ENCODE peak calls at places on chromosomes 4 and X, in nine cellular contexts. N is Peyer's patch, G is HepG2, D is K562, O is NT2/D1, Z is mucosa of descending colon, C is neural progenitor cell, R is spleen, V is WERI-Rb-1. Y is an unnamed sample.

GRCh38 chr4:2336659-2337058 is 74.8 kb upstream of the MXD4 start:
- DNase-seq in C (no peak), N (no peak), O (no peak), V (no peak), R (peak; percentile 8), G (no peak), D (no peak), Z (no peak), Y (no peak)

GRCh38 chrX:3518870-3519269 is 172.4 kb upstream of the MXRA5 start:
- DNase-seq in C (no peak), D (no peak), R (no peak), V (no peak), O (no peak), N (no peak), Z (peak; percentile 14), G (peak; percentile 2), Y (peak; percentile 92)

GRCh38 chr4:23934223-23934622 is 44.4 kb upstream of the PPARGC1A start:
- DNase-seq in N (no peak), G (no peak), C (peak; percentile 44), D (no peak), V (peak; percentile 18), R (no peak), Z (no peak), O (peak; percentile 63), Y (no peak)

GRCh38 chr4:10506077-10506476 is 48.9 kb upstream of the ZNF518B start:
- DNase-seq in D (no peak), N (no peak), O (no peak), R (no peak), V (no peak), G (no peak), C (no peak), Z (no peak), Y (no peak)

GRCh38 chr4:3077796-3078195 is 3.3 kb downstream of the HTT start:
- DNase-seq in N (no peak), R (peak; percentile 71), Z (no peak), V (no peak), C (no peak), G (no peak), D (no peak), O (no peak), Y (no peak)

GRCh38 chrX:41558531-41558930 is 111.4 kb downstream of the NYX start:
- DNase-seq in V (no peak), Z (no peak), C (peak; percentile 13), N (no peak), O (no peak), G (no peak), R (no peak), D (peak; percentile 14), Y (no peak)

GRCh38 chr4:121339307-121339706 is 41.5 kb downstream of the QRFPR start:
- DNase-seq in G (no peak), V (no peak), O (no peak), Z (no peak), C (no peak), N (no peak), R (no peak), D (no peak), Y (no peak)

GRCh38 chrX:38426785-38427184 is 74.4 kb downstream of the OTC start:
- DNase-seq in R (no peak), V (no peak), C (no peak), O (no peak), D (no peak), N (no peak), Z (no peak), G (no peak), Y (peak; percentile 3)

GRCh38 chrX:119008122-119008744 is 33.8 kb downstream of the LONRF3 start:
- DNase-seq in N (peak; percentile 49), Z (no peak), V (peak; percentile 14), O (peak; percentile 20), D (peak; percentile 34), R (no peak), G (peak; percentile 6), C (peak; percentile 27), Y (no peak)

GRCh38 chr4:98662619-98663225 is 4.3 kb upstream of the TSPAN5 start:
- DNase-seq in G (no peak), N (no peak), V (no peak), C (peak; percentile 63), R (peak; percentile 78), O (no peak), Z (no peak), D (no peak), Y (no peak)

GRCh38 chr4:46946914-46947313 is 37.9 kb upstream of the COX7B2 start:
- DNase-seq in C (no peak), Z (no peak), D (no peak), V (no peak), N (no peak), G (no peak), R (no peak), O (no peak), Y (peak; percentile 12)

GRCh38 chr4:127140306-127140705 is 492.5 kb upstream of the INTU start:
- DNase-seq in N (no peak), Z (no peak), V (no peak), O (no peak), G (no peak), R (no peak), D (no peak), C (no peak), Y (no peak)

GRCh38 chr4:16693040-16693506 is 205.4 kb downstream of the LDB2 start:
- DNase-seq in C (no peak), N (no peak), G (no peak), D (no peak), V (no peak), O (no peak), Z (no peak), R (no peak), Y (peak; percentile 67)

GRCh38 chrX:39258331-39258730 is 457.1 kb downstream of the MID1IP1 start:
- DNase-seq in C (peak; percentile 21), Z (no peak), D (peak; percentile 5), R (no peak), N (no peak), V (peak; percentile 81), O (no peak), G (no peak), Y (peak; percentile 74)

GRCh38 chr4:78971326-78971725 is 32.1 kb upstream of the PAQR3 start:
- DNase-seq in O (no peak), C (no peak), Z (no peak), V (no peak), G (no peak), N (no peak), D (no peak), R (no peak), Y (no peak)

GRCh38 chr4:3219761-3220481 is 29.0 kb upstream of the MSANTD1 start:
- DNase-seq in V (no peak), G (no peak), N (no peak), C (no peak), O (no peak), R (no peak), Z (no peak), D (no peak), Y (no peak)

GRCh38 chr4:69881173-69881773 is 21.3 kb upstream of the SULT1E1 start:
- DNase-seq in O (no peak), V (peak; percentile 30), N (no peak), G (peak; percentile 66), Z (no peak), C (peak; percentile 63), D (peak; percentile 15), R (no peak), Y (peak; percentile 1)

GRCh38 chr4:165343353-165344191 is 16.1 kb downstream of the MSMO1 start:
- DNase-seq in V (no peak), D (no peak), G (peak; percentile 24), O (no peak), N (no peak), C (peak; percentile 24), R (no peak), Z (no peak), Y (no peak)

GRCh38 chr4:130090427-130090826 is 994.5 kb downstream of the C4orf33 start:
- DNase-seq in D (no peak), R (no peak), G (no peak), V (no peak), Z (no peak), O (no peak), C (no peak), N (no peak), Y (no peak)

GRCh38 chrX:130523460-130524394 is 121.9 kb downstream of the RBMX2 start:
- DNase-seq in Z (peak; percentile 27), O (no peak), R (no peak), D (peak; percentile 78), G (no peak), C (peak; percentile 8), N (no peak), V (peak; percentile 82), Y (peak; percentile 25)
- H3K4me3 ChIP-seq in Z (no peak overlapping the region), O (no peak overlapping the region), R (no peak overlapping the region), D (peak overlapping the region; percentile 54), G (no peak overlapping the region), C (peak overlapping the region; percentile 18), N (no peak overlapping the region), V (peak overlapping the region; percentile 50), Y (peak overlapping the region; percentile 27)

GRCh38 chrX:72526534-72527508 is 45.8 kb downstream of the HDAC8 start:
- DNase-seq in C (no peak), Z (no peak), V (no peak), R (no peak), D (no peak), N (no peak), G (no peak), O (no peak), Y (no peak)
- H3K9me3 ChIP-seq in C (no peaks in the 10 kb centered on the region), Z (no peaks in the 10 kb centered on the region), V (no peaks in the 10 kb centered on the region), R (no peaks in the 10 kb centered on the region), D (no peaks in the 10 kb centered on the region), N (no peaks in the 10 kb centered on the region), G (no peaks in the 10 kb centered on the region), O (no peaks in the 10 kb centered on the region), Y (no peaks in the 10 kb centered on the region)

GRCh38 chr4:39464886-39465501 is 6.1 kb downstream of the LIAS start:
- DNase-seq in O (no peak), G (no peak), C (no peak), D (peak; percentile 55), R (no peak), V (peak; percentile 48), N (no peak), Z (no peak), Y (no peak)
- H3K36me3 ChIP-seq in O (peaks cover 61% of the 10 kb centered on the region), G (peaks cover 12% of the 10 kb centered on the region), C (no peaks in the 10 kb centered on the region), D (peaks cover 79% of the 10 kb centered on the region), R (no peaks in the 10 kb centered on the region), V (peaks cover 37% of the 10 kb centered on the region), N (peaks cover 28% of the 10 kb centered on the region), Z (no peaks in the 10 kb centered on the region), Y (peaks cover 18% of the 10 kb centered on the region)

GRCh38 chrX:12947545-12948235 is 27.2 kb upstream of the TMSB4X start:
- DNase-seq in R (no peak), D (no peak), C (no peak), V (no peak), Z (no peak), O (no peak), G (peak; percentile 90), N (no peak), Y (no peak)

GRCh38 chrX:12948495-12948894 is 26.4 kb upstream of the TMSB4X start:
- DNase-seq in R (no peak), V (no peak), O (no peak), C (no peak), D (no peak), G (no peak), N (no peak), Z (no peak), Y (no peak)

GRCh38 chrX:12945494-12945893 is 29.4 kb upstream of the TMSB4X start:
- DNase-seq in Z (no peak), O (no peak), R (no peak), D (no peak), V (no peak), G (no peak), N (no peak), C (no peak), Y (no peak)

GRCh38 chrX:12946406-12946805 is 28.5 kb upstream of the TMSB4X start:
- DNase-seq in C (peak; percentile 15), V (no peak), Z (no peak), D (no peak), O (no peak), R (no peak), N (no peak), G (no peak), Y (no peak)

GRCh38 chrX:12946838-12947544 is 27.9 kb upstream of the TMSB4X start:
- DNase-seq in N (no peak), R (no peak), O (peak; percentile 81), G (peak; percentile 47), Z (peak; percentile 54), C (peak; percentile 91), D (peak; percentile 70), V (peak; percentile 76), Y (peak; percentile 64)
- H3K4me3 ChIP-seq in N (no peak overlapping the region), R (no peak overlapping the region), O (no peak overlapping the region), G (no peak overlapping the region), Z (no peak overlapping the region), C (no peak overlapping the region), D (no peak overlapping the region), V (no peak overlapping the region), Y (no peak overlapping the region)